ENCODE peak calls at places on chromosomes 4 and X, in nine cellular contexts. T, D, R, J, Q, P, K, U and C are unnamed samples. For H3K4me1 and H3K27me3, the result is how much of the 10 kb centered on the place peaks cover.

GRCh38 chr4:121943941-121944340 is 7.9 kb downstream of the TRPC3 start:
- DNase-seq in T (no peak), D (no peak), R (no peak), J (peak), Q (no peak), P (no peak), K (no peak), U (no peak), C (no peak)

GRCh38 chr4:112348488-112349158 is 51.5 kb downstream of the ALPK1 start:
- DNase-seq in T (peak), D (peak), R (no peak), J (peak), Q (no peak), P (no peak), K (peak), U (no peak), C (no peak)

GRCh38 chr4:177554966-177555574 is 112.8 kb upstream of the AGA start:
- DNase-seq in T (no peak), D (peak), R (no peak), J (peak), Q (no peak), P (no peak), K (no peak), U (no peak), C (peak)

GRCh38 chrX:6199519-6199918 is 29.1 kb downstream of the NLGN4X start:
- DNase-seq in T (no peak), D (no peak), R (no peak), J (no peak), Q (no peak), P (no peak), K (no peak), U (no peak), C (no peak)

GRCh38 chrX:10039821-10040793 is 72.9 kb downstream of the CLDN34 start:
- DNase-seq in T (no peak), D (peak), R (no peak), J (peak), Q (no peak), P (no peak), K (no peak), U (no peak), C (no peak)

GRCh38 chr4:4720671-4721070 is 138.8 kb upstream of the MSX1 start:
- DNase-seq in T (no peak), D (no peak), R (no peak), J (no peak), Q (no peak), P (no peak), K (no peak), U (no peak), C (no peak)

GRCh38 chr4:86608757-86609375 is 14.8 kb downstream of the PTPN13 start:
- DNase-seq in T (no peak), D (no peak), R (no peak), J (no peak), Q (no peak), P (no peak), K (no peak), U (no peak), C (no peak)

GRCh38 chr4:16118090-16118489 is 34.3 kb upstream of the PROM1 start:
- DNase-seq in T (no peak), D (no peak), R (no peak), J (no peak), Q (no peak), P (no peak), K (no peak), U (no peak), C (no peak)

GRCh38 chr4:138222041-138222440 is 20.1 kb downstream of the SLC7A11 start:
- DNase-seq in T (no peak), D (peak), R (no peak), J (peak), Q (no peak), P (no peak), K (no peak), U (no peak), C (no peak)

GRCh38 chrX:20313889-20314288 is 47.2 kb upstream of the RPS6KA3 start:
- DNase-seq in T (no peak), D (no peak), R (no peak), J (no peak), Q (no peak), P (no peak), K (no peak), U (no peak), C (no peak)

GRCh38 chrX:42748067-42748850 is 29.7 kb downstream of the PPP1R2C start:
- DNase-seq in T (no peak), D (peak), R (no peak), J (peak), Q (no peak), P (no peak), K (no peak), U (no peak), C (no peak)

GRCh38 chr4:105014242-105015031 is 132.2 kb upstream of the TET2 start:
- DNase-seq in T (no peak), D (no peak), R (no peak), J (no peak), Q (no peak), P (no peak), K (no peak), U (no peak), C (no peak)

GRCh38 chrX:9610774-9611392 is 146.0 kb downstream of the TBL1X start:
- DNase-seq in T (no peak), D (peak), R (no peak), J (peak), Q (no peak), P (no peak), K (no peak), U (no peak), C (no peak)

GRCh38 chrX:1713296-1713695 is 98.4 kb downstream of the ASMT start:
- DNase-seq in T (no peak), D (no peak), R (no peak), J (no peak), Q (no peak), P (no peak), K (no peak), U (no peak), C (no peak)

GRCh38 chr4:70838400-70838971 is 1.2 kb downstream of the GRSF1 start:
- DNase-seq in T (no peak), D (no peak), R (no peak), J (peak), Q (no peak), P (no peak), K (no peak), U (no peak), C (no peak)

GRCh38 chr4:13966241-13967195 is 339.0 kb upstream of the BOD1L1 start:
- DNase-seq in T (no peak), D (peak), R (no peak), J (peak), Q (no peak), P (no peak), K (no peak), U (no peak), C (no peak)

GRCh38 chr4:87053802-87054767 is 119.3 kb downstream of the AFF1 start:
- DNase-seq in T (no peak), D (no peak), R (no peak), J (no peak), Q (no peak), P (no peak), K (no peak), U (no peak), C (no peak)

GRCh38 chr4:6891436-6892170 is 18.0 kb upstream of the TBC1D14 start:
- DNase-seq in T (no peak), D (no peak), R (peak), J (peak), Q (no peak), P (no peak), K (no peak), U (no peak), C (no peak)

GRCh38 chr4:98604723-98605122 is 53.7 kb downstream of the TSPAN5 start:
- DNase-seq in T (no peak), D (no peak), R (no peak), J (no peak), Q (no peak), P (no peak), K (no peak), U (no peak), C (no peak)

GRCh38 chr4:186761281-186761897 is 37.7 kb upstream of the FAT1 start:
- DNase-seq in T (no peak), D (no peak), R (no peak), J (no peak), Q (no peak), P (no peak), K (no peak), U (no peak), C (no peak)

GRCh38 chr4:119508281-119508680 is 120.3 kb downstream of the PDE5A start:
- DNase-seq in T (no peak), D (no peak), R (no peak), J (no peak), Q (no peak), P (no peak), K (no peak), U (no peak), C (no peak)

GRCh38 chr4:132065940-132066495 is 1083.1 kb upstream of the PCDH10 start:
- DNase-seq in T (no peak), D (peak), R (no peak), J (peak), Q (no peak), P (no peak), K (no peak), U (no peak), C (no peak)

GRCh38 chrX:153935326-153935851 is 552 bp upstream of the NAA10 start:
- DNase-seq in T (no peak), D (no peak), R (no peak), J (no peak), Q (no peak), P (no peak), K (no peak), U (no peak), C (no peak)

GRCh38 chr4:26885912-26886274 is 25.3 kb downstream of the STIM2 start:
- DNase-seq in T (no peak), D (no peak), R (no peak), J (no peak), Q (peak), P (no peak), K (no peak), U (no peak), C (no peak)

GRCh38 chr4:5045099-5045498 is 6.2 kb upstream of the STK32B start:
- DNase-seq in T (no peak), D (no peak), R (peak), J (no peak), Q (no peak), P (no peak), K (no peak), U (no peak), C (no peak)

GRCh38 chr4:25169446-25169845 is 9.2 kb upstream of the SEPSECS start:
- DNase-seq in T (no peak), D (no peak), R (no peak), J (no peak), Q (no peak), P (no peak), K (no peak), U (no peak), C (no peak)

GRCh38 chr4:3340703-3341088 is 47.9 kb downstream of the RGS12 start:
- DNase-seq in T (no peak), D (peak), R (peak), J (no peak), Q (no peak), P (no peak), K (peak), U (no peak), C (no peak)

GRCh38 chrX:7090506-7091095 is 56.9 kb upstream of the STS start:
- DNase-seq in T (no peak), D (no peak), R (no peak), J (peak), Q (no peak), P (no peak), K (no peak), U (no peak), C (no peak)

GRCh38 chr4:123559955-123560669 is 163.5 kb downstream of the SPRY1 start:
- DNase-seq in T (no peak), D (peak), R (no peak), J (peak), Q (no peak), P (no peak), K (no peak), U (no peak), C (no peak)

GRCh38 chr4:2428496-2429213 is 9.9 kb downstream of the CFAP99 start:
- DNase-seq in T (no peak), D (no peak), R (no peak), J (no peak), Q (no peak), P (no peak), K (no peak), U (no peak), C (no peak)

GRCh38 chr4:150308824-150309472 is 230.7 kb downstream of the DCLK2 start:
- DNase-seq in T (no peak), D (peak), R (no peak), J (peak), Q (no peak), P (no peak), K (no peak), U (no peak), C (no peak)

GRCh38 chr4:16043820-16044554 is 39.8 kb downstream of the PROM1 start:
- DNase-seq in T (no peak), D (peak), R (no peak), J (peak), Q (no peak), P (peak), K (no peak), U (peak), C (no peak)

GRCh38 chrX:14357314-14357713 is 172.0 kb upstream of the GLRA2 start:
- DNase-seq in T (no peak), D (peak), R (no peak), J (no peak), Q (no peak), P (no peak), K (no peak), U (no peak), C (no peak)
- H3K27ac ChIP-seq in T (no peak), D (peak), R (no peak), J (no peak), Q (no peak), P (no peak), K (no peak), U (no peak), C (no peak)

DNA sequence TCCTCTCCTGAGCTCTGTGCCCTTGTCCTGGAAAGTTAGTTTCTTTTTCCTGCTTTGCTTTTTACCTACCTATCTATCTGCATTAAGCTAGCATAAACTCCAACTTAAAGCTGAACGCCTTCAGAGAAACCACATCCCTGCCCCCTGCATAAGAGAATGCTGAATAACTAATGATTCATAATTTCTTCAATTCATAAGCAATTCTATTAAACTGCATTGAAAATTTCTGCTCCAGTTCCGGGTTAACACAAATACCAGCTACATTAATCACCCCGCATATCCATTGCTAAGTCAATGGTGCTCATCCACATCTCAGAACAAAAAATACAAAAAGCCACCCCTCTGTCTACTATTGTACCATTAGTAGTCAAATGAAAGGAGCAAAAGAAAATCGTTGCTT is 107.0 kb downstream of the ELOVL6 start:
- DNase-seq in T (no peak), D (peak), R (no peak), J (peak), Q (no peak), P (no peak), K (no peak), U (no peak), C (no peak)
- H3K4me1 ChIP-seq in T (under half), D (half or more), R (under half), J (under half), Q (under half), P (under half), K (under half), U (under half), C (under half)

DNA sequence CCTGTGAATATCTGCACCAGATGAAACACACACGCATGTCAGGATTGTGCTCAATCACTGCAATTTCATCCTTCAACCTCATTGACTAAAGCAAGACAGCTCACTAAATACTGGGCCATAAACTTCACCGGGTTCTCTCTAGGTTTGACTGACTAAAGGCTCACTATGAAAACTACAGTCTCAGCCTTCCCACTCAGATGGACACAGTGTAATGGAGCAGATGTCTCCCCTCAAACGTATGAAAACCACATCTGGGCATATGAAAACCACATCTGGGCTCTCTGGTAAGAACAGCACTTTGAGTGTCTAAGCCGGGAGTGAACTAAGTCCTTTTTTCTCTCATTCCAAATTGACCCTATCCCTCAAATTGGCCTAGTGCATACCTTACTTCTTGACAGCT is 15.2 kb downstream of the GEMIN8 start:
- DNase-seq in T (no peak), D (no peak), R (no peak), J (no peak), Q (no peak), P (no peak), K (no peak), U (no peak), C (no peak)
- H3K27me3 ChIP-seq in T (under half), D (under half), R (under half), J (under half), Q (under half), P (under half), K (under half), U (under half), C (under half)

GRCh38 chr4:139651282-139652194 is 14.1 kb upstream of the MGST2 start:
- DNase-seq in T (peak), D (peak), R (peak), J (peak), Q (peak), P (peak), K (peak), U (peak), C (peak)
- H3K27ac ChIP-seq in T (no peak), D (no peak), R (no peak), J (no peak), Q (no peak), P (no peak), K (no peak), U (peak), C (no peak)

GRCh38 chr4:39825741-39826231 is 127.8 kb downstream of the UBE2K start:
- DNase-seq in T (no peak), D (peak), R (no peak), J (peak), Q (no peak), P (no peak), K (no peak), U (no peak), C (no peak)
- H3K4me1 ChIP-seq in T (under half), D (under half), R (under half), J (under half), Q (under half), P (under half), K (under half), U (under half), C (under half)

GRCh38 chr4:8150152-8151090 is 8.2 kb downstream of the ABLIM2 start:
- DNase-seq in T (no peak), D (no peak), R (no peak), J (no peak), Q (no peak), P (no peak), K (no peak), U (no peak), C (no peak)

GRCh38 chr4:8147231-8147970 is 11.2 kb downstream of the ABLIM2 start:
- DNase-seq in T (no peak), D (no peak), R (no peak), J (no peak), Q (no peak), P (no peak), K (no peak), U (no peak), C (no peak)

GRCh38 chr4:8148159-8148558 is 10.5 kb downstream of the ABLIM2 start:
- DNase-seq in T (no peak), D (no peak), R (no peak), J (no peak), Q (no peak), P (no peak), K (no peak), U (no peak), C (no peak)

GRCh38 chr4:8149664-8150063 is 8.9 kb downstream of the ABLIM2 start:
- DNase-seq in T (no peak), D (no peak), R (no peak), J (no peak), Q (no peak), P (no peak), K (no peak), U (no peak), C (no peak)

DNA sequence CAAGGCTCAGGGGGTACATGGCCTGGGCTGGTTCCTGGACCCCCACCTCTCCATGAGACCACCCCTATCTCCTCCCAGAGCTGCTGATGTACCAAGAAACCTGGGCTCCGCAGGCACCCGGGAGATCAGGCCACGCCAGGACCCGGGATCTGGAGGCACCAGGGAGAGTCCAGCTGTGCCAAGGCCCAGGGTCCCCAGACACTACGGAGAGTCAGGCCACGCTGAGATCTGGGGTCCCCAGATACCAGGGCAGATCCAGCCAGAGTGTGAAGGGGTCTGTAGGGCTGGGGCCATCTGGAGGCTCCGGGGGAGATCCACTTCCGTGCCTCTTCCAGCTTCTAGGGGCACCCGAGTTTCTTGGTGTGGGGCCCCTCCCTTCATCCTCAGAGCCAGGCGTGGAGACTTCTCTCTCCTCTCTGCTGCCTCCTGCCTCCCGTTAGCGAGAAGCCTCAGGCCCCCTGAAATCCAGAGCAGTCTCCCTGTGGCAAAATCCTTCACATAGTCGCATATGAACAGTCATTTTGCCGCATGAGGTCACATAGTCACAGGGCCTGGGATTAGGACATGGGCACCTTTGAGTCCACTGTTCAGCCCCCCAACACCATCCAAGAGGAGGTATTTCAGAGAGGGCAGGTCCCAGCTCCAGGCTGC is 9.7 kb downstream of the ABLIM2 start:
- DNase-seq in T (no peak), D (no peak), R (no peak), J (no peak), Q (no peak), P (no peak), K (no peak), U (no peak), C (no peak)
- H3K27me3 ChIP-seq in T (under half), D (under half), R (under half), J (half or more), Q (under half), P (under half), K (under half), U (under half), C (under half)

GRCh38 chrX:41087219-41087618 is 2.0 kb downstream of the USP9X start:
- DNase-seq in T (no peak), D (peak), R (no peak), J (no peak), Q (no peak), P (no peak), K (no peak), U (no peak), C (peak)
- H3K27ac ChIP-seq in T (peak), D (peak), R (peak), J (no peak), Q (peak), P (peak), K (no peak), U (peak), C (peak)

GRCh38 chr4:8422786-8423185 is 17.7 kb downstream of the ACOX3 start:
- DNase-seq in T (no peak), D (no peak), R (no peak), J (no peak), Q (no peak), P (no peak), K (no peak), U (no peak), C (no peak)

GRCh38 chr4:8431553-8431952 is 9.0 kb downstream of the ACOX3 start:
- DNase-seq in T (no peak), D (no peak), R (no peak), J (no peak), Q (no peak), P (no peak), K (no peak), U (no peak), C (no peak)

GRCh38 chr4:8427761-8428287 is 12.7 kb downstream of the ACOX3 start:
- DNase-seq in T (peak), D (peak), R (no peak), J (peak), Q (peak), P (peak), K (peak), U (no peak), C (no peak)

GRCh38 chr4:8428288-8429097 is 12.0 kb downstream of the ACOX3 start:
- DNase-seq in T (peak), D (peak), R (peak), J (peak), Q (peak), P (peak), K (peak), U (peak), C (peak)

GRCh38 chr4:8427262-8427661 is 13.3 kb downstream of the ACOX3 start:
- DNase-seq in T (no peak), D (no peak), R (no peak), J (no peak), Q (no peak), P (no peak), K (no peak), U (no peak), C (no peak)
- H3K4me1 ChIP-seq in T (half or more), D (under half), R (under half), J (under half), Q (under half), P (under half), K (under half), U (under half), C (under half)

GRCh38 chrX:133988010-133988409 is 2.6 kb upstream of the GPC3 start:
- DNase-seq in T (no peak), D (no peak), R (no peak), J (no peak), Q (no peak), P (no peak), K (no peak), U (no peak), C (no peak)
- H3K27me3 ChIP-seq in T (under half), D (under half), R (under half), J (under half), Q (under half), P (under half), K (under half), U (under half), C (under half)